ENCODE peak calls at places on chromosomes 13 and 19, in five cellular contexts. Z, A, O, J and E are unnamed samples.

GRCh38 chr19:12481781-12482504 is 2.7 kb downstream of the ZNF709 start:
- DNase-seq in Z (no peak), A (no peak), O (no peak), J (no peak), E (no peak)

GRCh38 chr13:113622791-113623490 is 35.1 kb downstream of the ATP4B start:
- DNase-seq in Z (no peak), A (no peak), O (no peak), J (peak; percentile 5), E (no peak)

GRCh38 chr13:113610266-113610665 is 25.7 kb downstream of the TFDP1 start:
- DNase-seq in Z (no peak), A (no peak), O (no peak), J (no peak), E (no peak)

GRCh38 chr19:11019824-11020223 is 59.0 kb downstream of the SMARCA4 start:
- DNase-seq in Z (no peak), A (no peak), O (no peak), J (no peak), E (no peak)

GRCh38 chr13:109809216-109809890 is 23.0 kb upstream of the IRS2 start:
- DNase-seq in Z (no peak), A (no peak), O (no peak), J (no peak), E (no peak)

GRCh38 chr13:92175330-92175729 is 776.9 kb downstream of the GPC5 start:
- DNase-seq in Z (peak; percentile 33), A (peak; percentile 10), O (peak; percentile 94), J (no peak), E (no peak)

GRCh38 chr19:34229721-34230120 is 24.6 kb upstream of the GARRE1 start:
- DNase-seq in Z (no peak), A (no peak), O (no peak), J (no peak), E (no peak)

GRCh38 chr13:110397445-110397844 is 90.4 kb downstream of the COL4A2 start:
- DNase-seq in Z (no peak), A (peak; percentile 17), O (peak; percentile 90), J (no peak), E (no peak)

GRCh38 chr13:51687928-51688714 is 103.9 kb downstream of the WDFY2 start:
- DNase-seq in Z (no peak), A (no peak), O (no peak), J (no peak), E (no peak)

GRCh38 chr13:97241761-97242160 is 19.6 kb downstream of the MBNL2 start:
- DNase-seq in Z (no peak), A (no peak), O (no peak), J (no peak), E (no peak)

GRCh38 chr19:29694669-29695627 is 20.1 kb downstream of the C19orf12 start:
- DNase-seq in Z (no peak), A (peak; percentile 55), O (peak; percentile 84), J (peak; percentile 82), E (peak; percentile 51)

GRCh38 chr19:7883796-7884570 is 4.3 kb upstream of the LRRC8E start:
- DNase-seq in Z (no peak), A (peak; percentile 38), O (peak; percentile 64), J (no peak), E (no peak)

GRCh38 chr19:17933414-17934129 is 757 bp downstream of the CCDC124 start:
- DNase-seq in Z (no peak), A (peak; percentile 92), O (peak; percentile 20), J (no peak), E (no peak)

GRCh38 chr19:33293255-33294057 is 8.9 kb downstream of the CEBPA start:
- DNase-seq in Z (peak; percentile 39), A (peak; percentile 93), O (peak; percentile 73), J (no peak), E (no peak)

GRCh38 chr19:4870025-4870700 is 2.7 kb upstream of the PLIN3 start:
- DNase-seq in Z (no peak), A (peak; percentile 93), O (peak; percentile 92), J (no peak), E (no peak)